ENCODE peak calls at places on chromosomes 3 and 15, in four cellular contexts. D is Peyer's patch, L is fibroblast of lung, O is right lobe of liver. F is an unnamed sample. For H3K4me1, the result is how much of the 10 kb centered on the place peaks cover.

GRCh38 chr3:171349392-171349791 is 110.8 kb downstream of the TNIK start:
- DNase-seq in O (no peak), D (no peak), L (peak), F (no peak)

GRCh38 chr15:70437882-70438331 is 325.5 kb downstream of the UACA start:
- DNase-seq in D (no peak), O (no peak), L (no peak), F (no peak)

GRCh38 chr15:43791993-43792760 is at the start of gene SERF2:
- DNase-seq in L (peak), O (peak), D (peak), F (peak)

GRCh38 chr15:62533687-62534086 is 368.6 kb upstream of the C2CD4B start:
- DNase-seq in O (no peak), D (no peak), L (no peak), F (no peak)

GRCh38 chr3:136735103-136735502 is 17.1 kb downstream of the STAG1 start:
- DNase-seq in O (no peak), D (no peak), L (no peak), F (no peak)

GRCh38 chr15:86021281-86022264 is 58.1 kb upstream of the AGBL1 start:
- DNase-seq in O (no peak), L (peak), D (no peak), F (no peak)

GRCh38 chr15:28914483-28915023 is 28.8 kb downstream of the APBA2 start:
- DNase-seq in L (no peak), D (no peak), O (no peak), F (peak)

GRCh38 chr15:47027322-47027946 is 689.9 kb upstream of the SEMA6D start:
- DNase-seq in O (no peak), D (no peak), L (no peak), F (no peak)

GRCh38 chr15:20272422-20273184 is 269.0 kb downstream of the GOLGA6L6 start:
- DNase-seq in O (no peak), L (no peak), D (no peak), F (no peak)

GRCh38 chr3:171347017-171347979 is 112.9 kb downstream of the TNIK start:
- DNase-seq in O (no peak), D (no peak), L (peak), F (no peak)

GRCh38 chr3:34012102-34012461 is 213.7 kb downstream of the PDCD6IP start:
- DNase-seq in L (peak), O (no peak), D (no peak), F (no peak)

GRCh38 chr15:88126695-88127476 is 129.7 kb downstream of the NTRK3 start:
- DNase-seq in L (peak), D (no peak), O (no peak), F (no peak)

GRCh38 chr3:136350132-136350531 is 100.0 kb downstream of the PCCB start:
- DNase-seq in D (no peak), O (no peak), L (peak), F (peak)

GRCh38 chr15:96466548-96466947 is 136.0 kb downstream of the NR2F2 start:
- DNase-seq in D (no peak), L (no peak), O (no peak), F (no peak)

GRCh38 chr3:190120161-190121060 is at the start of gene P3H2:
- DNase-seq in D (no peak), O (peak), L (peak), F (peak)
- H3K27ac ChIP-seq in D (peak), O (peak), L (peak), F (peak)

GRCh38 chr15:39896837-39897236 is 23.2 kb downstream of the GPR176 start:
- DNase-seq in D (no peak), O (no peak), L (peak), F (no peak)
- H3K4me1 ChIP-seq in D (under half), O (under half), L (under half), F (under half)

GRCh38 chr3:123634149-123635051 is 49.5 kb upstream of the HACD2 start:
- DNase-seq in D (no peak), L (peak), O (no peak), F (peak)

GRCh38 chr3:123635717-123636116 is 50.9 kb upstream of the HACD2 start:
- DNase-seq in L (no peak), O (no peak), D (no peak), F (no peak)

GRCh38 chr3:123635220-123635619 is 50.4 kb upstream of the HACD2 start:
- DNase-seq in D (no peak), L (no peak), O (no peak), F (peak)

GRCh38 chr3:123632161-123632655 is 47.4 kb upstream of the HACD2 start:
- DNase-seq in D (no peak), O (no peak), L (peak), F (peak)

GRCh38 chr3:123633530-123633929 is 48.7 kb upstream of the HACD2 start:
- DNase-seq in L (no peak), O (no peak), D (no peak), F (no peak)
- H3K27ac ChIP-seq in L (peak), O (no peak), D (peak), F (peak)

DNA sequence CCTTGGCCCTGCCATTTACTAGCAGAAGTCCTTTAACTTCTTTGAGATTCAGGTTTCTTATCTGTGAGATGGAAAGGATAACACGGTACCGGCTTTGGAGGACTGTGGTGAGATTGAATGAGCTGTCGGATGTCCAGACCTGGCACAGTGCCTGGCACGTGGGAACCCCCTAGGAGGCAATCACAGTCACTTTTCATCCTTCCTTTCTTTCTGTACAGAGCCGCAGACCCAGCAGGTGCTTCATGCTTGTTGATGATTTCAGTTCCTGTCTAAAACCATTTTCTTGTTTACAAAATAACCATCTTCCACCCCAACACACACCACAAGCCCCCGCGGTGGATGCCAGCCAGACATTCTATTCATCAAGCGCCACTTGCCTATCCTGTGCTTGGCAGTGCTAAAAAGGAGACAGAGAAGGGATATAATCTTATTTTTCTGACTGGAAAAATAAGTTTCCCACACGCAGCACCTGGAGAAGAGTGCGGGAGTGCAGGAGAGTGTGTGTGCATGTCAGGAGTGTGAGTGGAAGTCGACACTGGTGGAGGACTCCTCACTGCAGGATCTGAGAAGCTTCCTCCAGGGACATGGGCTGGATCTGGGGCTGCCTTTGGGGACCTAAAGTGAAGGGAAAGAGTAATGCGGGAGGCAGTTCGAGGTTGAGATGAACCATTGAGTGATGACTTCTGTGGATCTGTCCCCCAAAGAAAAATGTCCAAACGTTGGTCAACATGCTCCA is 85.7 kb downstream of the ST6GAL1 start:
- DNase-seq in L (no peak), O (no peak), D (peak), F (no peak)
- H3K4me1 ChIP-seq in L (under half), O (under half), D (under half), F (under half)

DNA sequence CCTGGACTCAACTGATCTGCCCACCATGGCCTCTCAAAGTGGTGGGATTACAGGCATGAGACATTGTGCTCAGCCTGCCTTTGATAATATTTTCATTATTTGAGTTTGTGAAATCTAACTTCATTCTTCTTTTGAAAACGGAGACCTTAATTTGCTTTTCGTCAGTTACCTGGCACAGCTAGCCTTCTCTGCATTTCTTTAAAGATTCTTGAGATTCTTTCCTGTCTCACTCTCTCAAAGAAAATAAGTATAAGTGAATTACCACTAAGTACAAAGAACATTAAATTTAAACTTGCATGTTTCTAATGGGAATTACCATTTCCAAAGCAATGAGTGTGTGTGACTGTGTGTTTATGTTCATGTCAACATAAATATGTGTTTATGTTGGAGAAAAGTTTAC is 187.9 kb downstream of the NFKBIZ start:
- DNase-seq in L (peak), O (no peak), D (no peak), F (no peak)
- H3K27ac ChIP-seq in L (no peak), O (no peak), D (no peak), F (no peak)

GRCh38 chr3:129594907-129595390 is 11.5 kb downstream of the PLXND1 start:
- DNase-seq in D (no peak), O (no peak), L (no peak), F (no peak)
- H3K4me1 ChIP-seq in D (half or more), O (under half), L (half or more), F (under half)

DNA sequence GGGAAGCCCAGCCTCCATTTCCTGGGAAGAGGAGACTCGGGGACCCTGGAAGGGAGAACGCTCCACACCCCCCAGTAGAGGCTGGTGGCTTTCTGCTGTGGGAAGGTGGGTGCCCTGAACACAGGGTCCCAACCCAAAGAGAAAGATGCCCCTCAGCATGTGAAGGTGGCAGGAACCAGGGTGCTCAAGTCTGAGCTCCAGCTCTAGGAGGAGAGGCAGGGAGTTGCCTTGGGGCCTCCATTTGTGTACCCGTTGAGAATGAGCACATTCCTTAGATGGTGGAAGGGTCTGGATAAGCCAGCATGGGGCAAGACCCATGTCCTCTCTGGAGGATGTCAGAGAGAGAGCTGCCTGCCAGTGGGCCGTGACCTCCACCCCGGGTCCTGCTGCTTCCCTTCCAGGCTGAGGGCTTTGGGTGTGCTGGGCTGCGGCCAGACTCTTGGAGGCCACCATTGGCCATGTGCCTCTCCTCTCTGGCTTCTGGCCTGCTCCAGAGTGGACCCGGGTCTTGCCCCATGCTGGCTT is 212.3 kb downstream of the TBC1D2B start:
- DNase-seq in L (no peak), O (peak), D (no peak), F (peak)
- H3K27ac ChIP-seq in L (no peak), O (no peak), D (no peak), F (no peak)

GRCh38 chr15:78879517-78880241 is 7.0 kb downstream of the MORF4L1 start:
- DNase-seq in D (no peak), O (no peak), L (peak), F (no peak)
- H3K4me1 ChIP-seq in D (half or more), O (under half), L (under half), F (half or more)

F was measured in sigmoid colon.